ENCODE peak calls at places on chromosomes 3 and 15, in four cellular contexts. A, M, Z and D are unnamed samples. For H3K36me3, the result is how much of the 10 kb centered on the place peaks cover.

GRCh38 chr3:4302747-4303146 is 422 bp upstream of the SETMAR start:
- DNase-seq in A (no peak), M (no peak), Z (no peak), D (no peak)

GRCh38 chr3:186789554-186790260 is 6.3 kb downstream of the EIF4A2 start:
- DNase-seq in A (no peak), M (no peak), Z (no peak), D (no peak)

GRCh38 chr3:183885766-183886165 is 1.1 kb upstream of the PARL start:
- DNase-seq in A (no peak), M (no peak), Z (no peak), D (no peak)

GRCh38 chr15:97817266-97817890 is 143.1 kb upstream of the ARRDC4 start:
- DNase-seq in A (no peak), M (no peak), Z (no peak), D (peak)

GRCh38 chr3:89227634-89228033 is 120.2 kb downstream of the EPHA3 start:
- DNase-seq in A (no peak), M (peak), Z (no peak), D (no peak)

GRCh38 chr15:58043192-58043903 is 22.2 kb downstream of the ALDH1A2 start:
- DNase-seq in A (no peak), M (peak), Z (no peak), D (peak)

GRCh38 chr3:36852071-36852470 is 87.7 kb upstream of the DCLK3 start:
- DNase-seq in A (no peak), M (no peak), Z (no peak), D (no peak)

GRCh38 chr3:23948761-23949160 is 3.7 kb downstream of the NR1D2 start:
- DNase-seq in A (no peak), M (peak), Z (no peak), D (no peak)

GRCh38 chr15:31297880-31298456 is 28.7 kb upstream of the KLF13 start:
- DNase-seq in A (no peak), M (no peak), Z (no peak), D (no peak)

GRCh38 chr3:179141890-179142289 is 6.3 kb upstream of the PIK3CA start:
- DNase-seq in A (no peak), M (no peak), Z (no peak), D (no peak)

GRCh38 chr3:44992555-44993470 is 16.8 kb downstream of the EXOSC7 start:
- DNase-seq in A (no peak), M (peak), Z (no peak), D (peak)

GRCh38 chr15:63506537-63507035 is 2.2 kb downstream of the USP3 start:
- DNase-seq in A (no peak), M (peak), Z (no peak), D (no peak)

GRCh38 chr3:192332386-192333291 is 394.7 kb downstream of the FGF12 start:
- DNase-seq in A (no peak), M (no peak), Z (peak), D (peak)

GRCh38 chr3:21330293-21330692 is 420.7 kb downstream of the ZNF385D start:
- DNase-seq in A (no peak), M (no peak), Z (no peak), D (no peak)

GRCh38 chr15:59160880-59161593 is 45.6 kb upstream of the LDHAL6B start:
- DNase-seq in A (no peak), M (peak), Z (no peak), D (peak)

GRCh38 chr15:48005921-48006541 is 114.8 kb upstream of the SLC24A5 start:
- DNase-seq in A (no peak), M (no peak), Z (no peak), D (peak)

GRCh38 chr3:52819936-52820335 is 10.5 kb downstream of the ITIH4 start:
- DNase-seq in A (no peak), M (no peak), Z (no peak), D (no peak)

GRCh38 chr15:82656641-82657266 is 9.6 kb upstream of the CPEB1 start:
- DNase-seq in A (no peak), M (no peak), Z (no peak), D (no peak)

GRCh38 chr3:189721873-189722665 is 90.9 kb downstream of the TP63 start:
- DNase-seq in A (no peak), M (no peak), Z (no peak), D (peak)

GRCh38 chr15:29840928-29841327 is 18.7 kb upstream of the TJP1 start:
- DNase-seq in A (no peak), M (peak), Z (no peak), D (no peak)

GRCh38 chr3:127003601-127004280 is 20.8 kb downstream of the PLXNA1 start:
- DNase-seq in A (no peak), M (no peak), Z (no peak), D (no peak)

GRCh38 chr3:194423317-194423716 is 24.3 kb upstream of the GP5 start:
- DNase-seq in A (no peak), M (peak), Z (no peak), D (no peak)

GRCh38 chr3:172292422-172292821 is 155.8 kb downstream of the GHSR start:
- DNase-seq in A (no peak), M (no peak), Z (no peak), D (no peak)

GRCh38 chr15:100250166-100250800 is 91.5 kb downstream of the ADAMTS17 start:
- DNase-seq in A (no peak), M (no peak), Z (no peak), D (no peak)

GRCh38 chr3:185460283-185460682 is 38.6 kb downstream of the TMEM41A start:
- DNase-seq in A (no peak), M (no peak), Z (no peak), D (no peak)

GRCh38 chr3:189588061-189588817 is 43.0 kb upstream of the TP63 start:
- DNase-seq in A (no peak), M (no peak), Z (no peak), D (no peak)

GRCh38 chr15:71352125-71352524 is 236.9 kb downstream of the THSD4 start:
- DNase-seq in A (no peak), M (no peak), Z (no peak), D (no peak)

GRCh38 chr15:70604671-70605070 is 158.7 kb downstream of the UACA start:
- DNase-seq in A (no peak), M (no peak), Z (no peak), D (peak)

GRCh38 chr3:414063-414462 is 217.5 kb downstream of the CHL1 start:
- DNase-seq in A (no peak), M (peak), Z (no peak), D (peak)

GRCh38 chr3:105369501-105370371 is 3.0 kb downstream of the ALCAM start:
- DNase-seq in A (peak), M (peak), Z (no peak), D (peak)

GRCh38 chr3:104206925-104207324 is 1159.8 kb upstream of the ALCAM start:
- DNase-seq in A (no peak), M (no peak), Z (no peak), D (peak)

GRCh38 chr3:139619484-139619883 is 58.3 kb downstream of the NMNAT3 start:
- DNase-seq in A (no peak), M (no peak), Z (no peak), D (no peak)

GRCh38 chr15:38894260-38894948 is 329.8 kb upstream of the RASGRP1 start:
- DNase-seq in A (no peak), M (peak), Z (no peak), D (peak)

GRCh38 chr15:38896652-38897051 is 332.0 kb upstream of the RASGRP1 start:
- DNase-seq in A (no peak), M (no peak), Z (no peak), D (no peak)

GRCh38 chr15:38893920-38894259 is 329.3 kb upstream of the RASGRP1 start:
- DNase-seq in A (no peak), M (no peak), Z (no peak), D (no peak)

GRCh38 chr15:38899300-38899699 is 334.7 kb upstream of the RASGRP1 start:
- DNase-seq in A (no peak), M (no peak), Z (no peak), D (no peak)

GRCh38 chr15:38895326-38896282 is 331.0 kb upstream of the RASGRP1 start:
- DNase-seq in A (no peak), M (peak), Z (no peak), D (no peak)
- H3K4ac ChIP-seq in A (no peak), M (peak), Z (no peak), D (no peak)

DNA sequence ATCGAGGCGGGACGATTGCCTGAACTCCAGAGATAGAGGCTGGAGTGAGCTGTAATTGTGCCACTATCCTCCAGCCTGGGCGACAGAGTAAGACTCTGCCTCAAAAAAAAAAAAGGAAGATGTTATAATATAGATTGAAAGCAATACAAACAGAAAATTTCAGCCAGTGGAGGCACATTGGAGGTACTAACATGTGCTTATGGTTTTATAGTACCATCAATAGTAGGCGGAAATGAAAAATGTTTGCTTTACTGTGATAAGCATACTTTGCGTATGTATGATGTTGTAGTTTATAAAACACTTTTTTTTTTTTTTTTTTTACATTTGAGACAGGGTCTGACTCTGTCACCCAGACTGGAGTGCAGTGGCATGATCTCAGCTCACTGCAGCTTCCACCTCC is 8.8 kb downstream of the RAD54L2 start:
- DNase-seq in A (no peak), M (no peak), Z (no peak), D (no peak)
- H3K36me3 ChIP-seq in A (under half), M (under half), Z (under half), D (under half)

GRCh38 chr15:55552461-55552860 is 35.7 kb downstream of the PYGO1 start:
- DNase-seq in A (no peak), M (no peak), Z (no peak), D (no peak)
- H4K8ac ChIP-seq in A (no peak), M (no peak), Z (no peak), D (no peak)

GRCh38 chr3:177646749-177647148 is 449.5 kb upstream of the TBL1XR1 start:
- DNase-seq in A (no peak), M (no peak), Z (no peak), D (no peak)

GRCh38 chr3:177640319-177640997 is 443.2 kb upstream of the TBL1XR1 start:
- DNase-seq in A (no peak), M (no peak), Z (no peak), D (peak)

GRCh38 chr3:177642042-177642441 is 444.8 kb upstream of the TBL1XR1 start:
- DNase-seq in A (no peak), M (no peak), Z (no peak), D (no peak)

GRCh38 chr3:177642482-177643163 is 445.3 kb upstream of the TBL1XR1 start:
- DNase-seq in A (no peak), M (no peak), Z (no peak), D (no peak)

GRCh38 chr3:177641206-177641605 is 443.9 kb upstream of the TBL1XR1 start:
- DNase-seq in A (no peak), M (no peak), Z (no peak), D (no peak)
- H3K4ac ChIP-seq in A (no peak), M (no peak), Z (no peak), D (no peak)

GRCh38 chr3:141384575-141384974 is 16.3 kb downstream of the ZBTB38 start:
- DNase-seq in A (no peak), M (no peak), Z (no peak), D (no peak)

GRCh38 chr3:141386611-141387110 is 18.4 kb downstream of the ZBTB38 start:
- DNase-seq in A (no peak), M (no peak), Z (no peak), D (no peak)

GRCh38 chr3:141386080-141386594 is 17.8 kb downstream of the ZBTB38 start:
- DNase-seq in A (no peak), M (no peak), Z (no peak), D (no peak)

GRCh38 chr3:141384157-141384556 is 15.9 kb downstream of the ZBTB38 start:
- DNase-seq in A (no peak), M (peak), Z (no peak), D (no peak)

GRCh38 chr3:141385386-141386079 is 17.2 kb downstream of the ZBTB38 start:
- DNase-seq in A (no peak), M (no peak), Z (no peak), D (no peak)
- H3K36me3 ChIP-seq in A (under half), M (half or more), Z (under half), D (under half)

GRCh38 chr15:34341922-34342736 is 807 bp downstream of the NOP10 start:
- DNase-seq in A (no peak), M (no peak), Z (no peak), D (no peak)
- H4K8ac ChIP-seq in A (no peak), M (no peak), Z (peak), D (no peak)

DNA sequence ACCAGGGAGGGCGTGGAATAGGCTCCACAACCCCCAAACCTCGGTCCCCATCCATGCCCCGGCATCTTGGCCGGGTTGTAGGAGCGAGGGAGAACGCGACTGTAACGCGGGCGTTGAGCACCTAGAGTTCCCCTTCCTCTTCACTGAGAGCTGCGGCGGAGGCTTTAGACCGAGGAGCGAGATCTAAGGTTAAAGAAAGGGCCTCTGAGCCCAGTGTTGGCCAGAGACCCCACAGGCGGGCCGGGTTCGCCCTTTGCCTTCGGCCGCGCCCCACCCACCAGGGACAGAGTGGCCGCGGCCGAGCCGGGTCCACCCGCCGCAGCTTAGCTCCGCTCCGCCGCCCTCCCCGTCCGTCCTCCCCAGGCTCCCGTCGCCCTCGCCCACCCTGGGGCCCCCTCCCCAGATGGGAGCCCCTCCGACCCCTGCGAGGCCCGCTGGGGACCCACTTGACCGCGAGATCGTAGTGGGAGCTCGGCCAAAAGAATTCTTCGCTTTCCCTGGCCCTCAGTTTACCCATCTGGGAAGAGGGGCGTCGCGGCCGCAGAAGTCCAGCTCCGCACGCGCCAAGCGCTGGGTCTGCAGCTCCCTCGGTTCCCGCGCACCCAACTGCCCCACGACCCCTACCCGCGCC is 425 bp downstream of the ANPEP start:
- DNase-seq in A (no peak), M (peak), Z (no peak), D (no peak)
- H3K4ac ChIP-seq in A (no peak), M (peak), Z (no peak), D (no peak)

DNA sequence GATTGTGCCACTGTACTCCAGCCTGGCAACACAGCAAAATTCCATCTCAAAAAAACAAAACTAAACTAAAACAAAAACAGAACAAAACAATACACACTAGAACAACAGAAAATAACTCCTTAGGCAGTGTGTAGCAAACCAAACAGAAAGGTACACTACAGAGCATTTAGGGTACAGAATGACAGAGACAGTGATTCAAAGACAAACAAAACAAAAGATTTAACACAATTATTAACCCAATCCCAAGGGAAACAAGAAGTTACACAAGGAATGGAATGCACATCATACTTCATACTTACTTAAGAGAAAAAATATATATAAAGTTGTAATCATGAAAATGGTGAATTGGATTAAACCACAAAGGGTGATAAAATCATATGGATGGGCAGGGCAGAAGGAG is 12.9 kb downstream of the SLC25A20 start:
- DNase-seq in A (no peak), M (no peak), Z (no peak), D (no peak)
- H3K36me3 ChIP-seq in A (under half), M (under half), Z (under half), D (under half)

GRCh38 chr3:125110016-125110875 is 54.4 kb upstream of the HEG1 start:
- DNase-seq in A (no peak), M (peak), Z (no peak), D (no peak)

GRCh38 chr3:125107384-125107783 is 51.6 kb upstream of the HEG1 start:
- DNase-seq in A (no peak), M (no peak), Z (no peak), D (no peak)

GRCh38 chr3:125108833-125109540 is 53.2 kb upstream of the HEG1 start:
- DNase-seq in A (no peak), M (peak), Z (no peak), D (peak)

GRCh38 chr3:125109541-125109925 is 53.7 kb upstream of the HEG1 start:
- DNase-seq in A (no peak), M (no peak), Z (no peak), D (no peak)

GRCh38 chr3:125107861-125108567 is 52.2 kb upstream of the HEG1 start:
- DNase-seq in A (no peak), M (peak), Z (no peak), D (no peak)
- H4K8ac ChIP-seq in A (no peak), M (peak), Z (no peak), D (no peak)

DNA sequence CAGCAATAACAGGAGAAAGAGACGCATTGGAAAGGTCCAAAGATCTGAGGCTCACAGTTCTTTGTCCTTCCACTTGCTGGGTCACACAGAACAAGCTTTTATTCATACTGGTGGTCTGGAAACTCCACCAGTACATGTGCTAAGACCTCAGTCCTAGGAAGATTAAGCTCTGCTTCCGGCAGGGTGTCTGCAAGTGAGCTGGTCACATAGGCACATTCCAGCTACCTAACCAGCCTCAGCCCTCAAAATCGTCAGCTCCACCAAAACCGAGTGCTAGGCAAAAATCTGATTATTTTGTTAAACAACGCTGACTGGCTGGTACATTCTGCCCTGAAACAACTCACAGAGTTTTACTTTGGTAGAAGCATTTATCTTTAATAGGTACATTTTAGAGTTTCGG is 2.2 kb downstream of the ZBED2 start:
- DNase-seq in A (no peak), M (no peak), Z (no peak), D (no peak)
- H3K4ac ChIP-seq in A (no peak), M (peak), Z (no peak), D (no peak)